ENCODE peak calls at places on chromosomes 1 and 21, in seven cellular contexts. S is AG04450, N is osteoblast, G is astrocyte, D is left ventricle myocardium inferior, L is transverse colon, E is cardiac muscle cell. H is an unnamed sample.
A peak's percentile ranks its signal among the peaks of the same experiment; 100 is the strongest.

GRCh38 chr1:50426702-50427085 is 3.5 kb upstream of the DMRTA2 start:
- DNase-seq in S (no peak), N (peak; percentile 83), G (no peak), D (no peak), L (no peak), E (no peak), H (no peak)

GRCh38 chr1:237411621-237412020 is 369.6 kb downstream of the RYR2 start:
- DNase-seq in S (no peak), N (no peak), G (no peak), D (no peak), L (no peak), E (no peak), H (no peak)

GRCh38 chr1:19750882-19751276 is 48.8 kb downstream of the TMCO4 start:
- DNase-seq in S (no peak), N (no peak), G (no peak), D (no peak), L (no peak), E (no peak), H (no peak)

GRCh38 chr1:179591253-179591591 is 410 bp upstream of the TDRD5 start:
- DNase-seq in S (no peak), N (peak; percentile 73), G (no peak), D (no peak), L (no peak), E (no peak), H (no peak)

GRCh38 chr1:178645157-178645825 is 79.8 kb upstream of the RALGPS2 start:
- DNase-seq in S (no peak), N (peak; percentile 18), G (no peak), D (no peak), L (no peak), E (no peak), H (no peak)

GRCh38 chr21:33747420-33747819 is 105.1 kb downstream of the ITSN1 start:
- DNase-seq in S (no peak), N (no peak), G (no peak), D (no peak), L (no peak), E (no peak), H (no peak)

GRCh38 chr1:38789498-38790169 is 69.9 kb downstream of the RRAGC start:
- DNase-seq in S (no peak), N (no peak), G (no peak), D (no peak), L (no peak), E (peak; percentile 14), H (no peak)

GRCh38 chr1:45335732-45336365 is 4.1 kb upstream of the TOE1 start:
- DNase-seq in S (no peak), N (no peak), G (no peak), D (no peak), L (peak; percentile 38), E (no peak), H (no peak)

GRCh38 chr1:30101477-30102227 is 621.7 kb downstream of the MATN1 start:
- DNase-seq in S (no peak), N (peak; percentile 72), G (no peak), D (no peak), L (peak; percentile 19), E (peak; percentile 12), H (no peak)

GRCh38 chr21:41425954-41426655 is at the start of gene MX1:
- DNase-seq in S (no peak), N (peak; percentile 91), G (peak; percentile 10), D (peak; percentile 81), L (peak; percentile 91), E (peak; percentile 61), H (peak; percentile 79)

GRCh38 chr1:184843732-184844495 is 89.3 kb upstream of the EDEM3 start:
- DNase-seq in S (no peak), N (no peak), G (no peak), D (no peak), L (peak; percentile 77), E (no peak), H (no peak)

GRCh38 chr1:193754732-193755427 is 568.5 kb upstream of the B3GALT2 start:
- DNase-seq in S (no peak), N (no peak), G (no peak), D (no peak), L (no peak), E (peak; percentile 46), H (no peak)

GRCh38 chr1:68426594-68426993 is 23.2 kb downstream of the RPE65 start:
- DNase-seq in S (no peak), N (no peak), G (no peak), D (no peak), L (no peak), E (no peak), H (no peak)

GRCh38 chr1:155050560-155051341 is at the start of gene ADAM15:
- DNase-seq in S (no peak), N (peak; percentile 99), G (peak; percentile 35), D (peak; percentile 87), L (peak; percentile 92), E (peak; percentile 70), H (peak; percentile 87)

GRCh38 chr1:43556772-43557171 is 26.1 kb downstream of the PTPRF start:
- DNase-seq in S (no peak), N (no peak), G (no peak), D (no peak), L (no peak), E (no peak), H (no peak)

GRCh38 chr1:43558346-43558841 is 27.7 kb downstream of the PTPRF start:
- DNase-seq in S (no peak), N (no peak), G (peak; percentile 62), D (no peak), L (peak; percentile 62), E (peak; percentile 48), H (no peak)

GRCh38 chr1:43557744-43558245 is 27.1 kb downstream of the PTPRF start:
- DNase-seq in S (no peak), N (no peak), G (peak; percentile 11), D (no peak), L (peak; percentile 83), E (peak; percentile 47), H (peak; percentile 17)

GRCh38 chr1:43560286-43560685 is 29.6 kb downstream of the PTPRF start:
- DNase-seq in S (no peak), N (no peak), G (no peak), D (no peak), L (no peak), E (no peak), H (no peak)

GRCh38 chr1:43559714-43560113 is 29.0 kb downstream of the PTPRF start:
- DNase-seq in S (no peak), N (no peak), G (no peak), D (no peak), L (no peak), E (no peak), H (no peak)
- H3K27me3 ChIP-seq in S (no peaks in the 10 kb centered on the region), N (no peaks in the 10 kb centered on the region), G (no peaks in the 10 kb centered on the region), D (no peaks in the 10 kb centered on the region), L (no peaks in the 10 kb centered on the region), E (no peaks in the 10 kb centered on the region), H (no peaks in the 10 kb centered on the region)

GRCh38 chr1:26221094-26221493 is 12.9 kb upstream of the CEP85 start:
- DNase-seq in S (no peak), N (no peak), G (no peak), D (no peak), L (no peak), E (no peak), H (no peak)
- H3K27me3 ChIP-seq in S (peaks cover 30% of the 10 kb centered on the region), N (peaks cover 58% of the 10 kb centered on the region), G (peaks cover 6% of the 10 kb centered on the region), D (peaks cover 15% of the 10 kb centered on the region), L (peaks cover 20% of the 10 kb centered on the region), E (no peaks in the 10 kb centered on the region), H (no peaks in the 10 kb centered on the region)

DNA sequence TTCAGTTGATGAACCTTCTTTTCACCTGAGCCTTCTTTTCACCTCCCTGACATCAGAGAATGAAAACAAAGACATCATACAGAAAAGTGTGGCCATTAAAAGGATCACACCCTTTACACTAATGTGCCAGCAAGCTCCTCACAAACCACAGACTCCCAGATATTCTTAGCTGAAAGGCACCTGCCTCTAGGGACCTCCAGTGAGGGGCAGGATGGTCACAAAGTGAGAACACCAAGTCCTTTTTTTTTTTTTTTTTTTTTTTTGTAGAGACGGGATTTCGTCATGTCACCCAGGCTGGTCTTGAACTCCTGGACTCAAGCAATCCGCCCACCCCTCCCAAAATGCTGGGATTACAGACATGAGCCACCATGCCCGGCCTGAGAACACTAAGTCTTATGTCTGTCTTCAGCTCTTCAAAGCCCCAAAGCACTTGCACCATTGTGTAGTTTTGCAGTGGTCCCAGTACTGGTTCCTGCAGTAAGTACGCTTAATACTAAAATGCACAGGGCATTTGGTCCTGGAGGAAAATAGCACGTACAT is 58.2 kb upstream of the LBR start:
- DNase-seq in S (no peak), N (no peak), G (no peak), D (no peak), L (no peak), E (no peak), H (no peak)
- H3K27me3 ChIP-seq in S (no peaks in the 10 kb centered on the region), N (no peaks in the 10 kb centered on the region), G (no peaks in the 10 kb centered on the region), D (no peaks in the 10 kb centered on the region), L (no peaks in the 10 kb centered on the region), E (no peaks in the 10 kb centered on the region), H (no peaks in the 10 kb centered on the region)

DNA sequence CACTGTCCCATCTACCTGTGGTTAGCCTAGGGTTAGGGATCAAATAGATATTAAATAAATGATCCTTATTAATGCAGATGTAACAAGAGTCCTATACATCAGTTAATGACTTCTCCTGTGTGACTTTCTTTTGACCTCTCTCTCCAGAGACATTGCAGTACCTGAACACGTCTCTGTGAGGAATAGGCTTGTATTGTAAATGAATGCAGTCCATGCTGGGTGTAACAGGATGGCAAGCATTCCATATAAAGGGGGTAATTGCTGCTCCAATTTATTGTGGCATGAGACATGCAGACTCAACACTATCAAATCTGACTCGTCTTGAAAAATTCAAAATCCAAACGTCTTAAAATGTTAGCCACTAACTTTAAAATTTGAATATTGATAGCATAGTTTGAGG is 189.5 kb downstream of the PRDM2 start:
- DNase-seq in S (no peak), N (no peak), G (no peak), D (no peak), L (no peak), E (no peak), H (no peak)
- H3K27me3 ChIP-seq in S (no peaks in the 10 kb centered on the region), N (peaks cover 20% of the 10 kb centered on the region), G (peaks cover 18% of the 10 kb centered on the region), D (peaks cover 83% of the 10 kb centered on the region), L (peaks cover 46% of the 10 kb centered on the region), E (peaks cover 68% of the 10 kb centered on the region), H (no peaks in the 10 kb centered on the region)

DNA sequence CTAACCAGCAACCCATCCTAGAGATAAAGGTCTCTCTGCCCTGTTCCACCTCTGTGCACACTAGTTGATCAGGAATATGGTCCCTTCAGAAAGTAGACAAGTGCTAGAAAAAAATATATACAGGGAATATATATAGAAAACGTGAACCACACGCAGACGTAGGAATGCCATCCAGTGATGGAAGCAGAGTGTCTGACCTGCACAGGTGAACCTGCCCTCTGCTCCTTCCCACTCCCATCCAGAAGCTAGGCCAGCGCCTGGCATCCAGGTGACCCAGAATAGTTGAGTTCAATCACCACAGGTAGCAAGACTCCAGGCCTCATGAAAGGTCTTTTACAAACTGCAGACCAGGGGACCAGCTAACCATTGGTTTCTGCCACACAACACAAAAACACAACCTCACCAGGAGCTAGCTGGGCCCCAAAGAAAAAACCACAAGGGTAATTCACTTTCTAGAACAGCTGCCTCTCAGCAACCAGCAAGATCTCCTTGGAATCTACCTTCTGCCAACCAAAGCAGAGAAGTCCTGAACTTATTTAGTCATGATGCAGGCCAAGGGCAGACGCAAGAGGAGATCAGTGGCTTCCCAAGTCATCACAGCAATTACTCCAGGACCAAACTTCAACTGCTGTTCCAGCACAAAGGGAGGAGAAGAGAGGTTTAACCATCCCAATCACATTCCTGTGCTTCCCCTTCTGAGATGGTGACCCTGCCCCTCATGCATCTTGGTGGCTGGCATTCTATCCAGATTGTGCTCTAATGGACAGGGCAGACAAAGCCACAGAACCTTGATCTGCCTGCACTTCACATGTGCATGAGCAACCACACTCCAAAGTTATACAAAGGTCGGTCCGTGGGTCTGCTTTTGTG is 53.0 kb downstream of the GPR161 start:
- DNase-seq in S (no peak), N (no peak), G (no peak), D (no peak), L (no peak), E (no peak), H (no peak)
- H3K27me3 ChIP-seq in S (no peaks in the 10 kb centered on the region), N (no peaks in the 10 kb centered on the region), G (no peaks in the 10 kb centered on the region), D (no peaks in the 10 kb centered on the region), L (no peaks in the 10 kb centered on the region), E (no peaks in the 10 kb centered on the region), H (no peaks in the 10 kb centered on the region)

GRCh38 chr1:204704794-204705492 is 19.4 kb upstream of the LRRN2 start:
- DNase-seq in S (no peak), N (peak; percentile 10), G (no peak), D (no peak), L (no peak), E (no peak), H (no peak)
- H3K27me3 ChIP-seq in S (peaks cover 20% of the 10 kb centered on the region), N (peaks cover 26% of the 10 kb centered on the region), G (peaks cover 3% of the 10 kb centered on the region), D (peaks cover 69% of the 10 kb centered on the region), L (no peaks in the 10 kb centered on the region), E (peaks cover 4% of the 10 kb centered on the region), H (no peaks in the 10 kb centered on the region)

H was measured in MG63.